ENCODE peak calls at places on chromosomes 11 and 22, in six cellular contexts. C is right lobe of liver, J is upper lobe of right lung, F is fibroblast of lung, I is cardiac muscle cell, Y is heart left ventricle. U is an unnamed sample. For H3K9me3 and H3K4me1, the result is how much of the 10 kb centered on the place peaks cover.

GRCh38 chr22:40001800-40002577 is 7.2 kb downstream of the FAM83F start:
- DNase-seq in Y (no peak), F (no peak), J (no peak), C (no peak), I (no peak), U (no peak)

GRCh38 chr22:45999379-45999971 is 22.5 kb upstream of the WNT7B start:
- DNase-seq in F (no peak), C (peak), I (no peak), J (peak), Y (no peak), U (no peak)

GRCh38 chr22:23229646-23230045 is 49.3 kb downstream of the BCR start:
- DNase-seq in I (no peak), F (no peak), Y (no peak), J (no peak), C (no peak), U (no peak)

GRCh38 chr11:126282361-126282741 is 542 bp upstream of the TIRAP start:
- DNase-seq in I (peak), Y (peak), F (peak), C (peak), J (peak), U (peak)

GRCh38 chr22:17396531-17396930 is 27.3 kb downstream of the CECR2 start:
- DNase-seq in I (no peak), Y (no peak), C (no peak), F (no peak), J (no peak), U (no peak)

GRCh38 chr11:93020248-93021088 is 51.0 kb downstream of the MTNR1B start:
- DNase-seq in F (peak), J (no peak), I (no peak), C (no peak), Y (no peak), U (peak)

GRCh38 chr11:74004694-74005615 is 3.9 kb downstream of the UCP3 start:
- DNase-seq in F (no peak), J (no peak), I (no peak), Y (no peak), C (no peak), U (no peak)

GRCh38 chr22:30121988-30122387 is 41.7 kb downstream of the HORMAD2 start:
- DNase-seq in J (no peak), F (no peak), C (no peak), Y (no peak), I (no peak), U (no peak)

GRCh38 chr22:23190526-23190925 is 10.2 kb downstream of the BCR start:
- DNase-seq in Y (no peak), F (no peak), J (no peak), I (no peak), C (no peak), U (no peak)

GRCh38 chr11:1163321-1163910 is 5.7 kb downstream of the MUC5AC start:
- DNase-seq in J (peak), I (no peak), C (peak), Y (peak), F (no peak), U (no peak)

GRCh38 chr22:27504854-27505253 is 296.7 kb downstream of the MN1 start:
- DNase-seq in F (no peak), Y (no peak), I (no peak), C (no peak), J (no peak), U (no peak)

GRCh38 chr11:3074912-3075589 is 17.8 kb upstream of the CARS1 start:
- DNase-seq in I (no peak), J (no peak), C (no peak), Y (peak), F (no peak), U (no peak)

GRCh38 chr11:5712507-5712906 is 22.9 kb downstream of the TRIM22 start:
- DNase-seq in I (no peak), J (no peak), F (no peak), Y (no peak), C (no peak), U (no peak)

GRCh38 chr11:125591659-125592304 is 870 bp upstream of the STT3A start:
- DNase-seq in C (peak), I (peak), Y (peak), F (peak), J (peak), U (peak)

GRCh38 chr11:128579790-128580504 is 7.4 kb downstream of the ETS1 start:
- DNase-seq in Y (no peak), I (no peak), F (no peak), C (no peak), J (no peak), U (no peak)

GRCh38 chr11:2581151-2581930 is 118.5 kb downstream of the KCNQ1OT1 start:
- DNase-seq in Y (peak), I (no peak), C (peak), J (peak), F (no peak), U (no peak)

GRCh38 chr11:34651551-34651950 is 30.7 kb downstream of the EHF start:
- DNase-seq in C (no peak), I (peak), Y (no peak), F (peak), J (no peak), U (no peak)

GRCh38 chr11:13008625-13009475 is at the start of gene RASSF10:
- DNase-seq in C (peak), I (peak), J (peak), Y (peak), F (peak), U (peak)

GRCh38 chr22:35218079-35218478 is 39.2 kb upstream of the HMGXB4 start:
- DNase-seq in F (peak), I (no peak), J (no peak), Y (no peak), C (no peak), U (no peak)

GRCh38 chr11:126920833-126921232 is 79.7 kb downstream of the KIRREL3 start:
- DNase-seq in J (no peak), I (no peak), C (no peak), Y (no peak), F (no peak), U (no peak)

GRCh38 chr11:13685461-13686108 is 17.1 kb downstream of the FAR1 start:
- DNase-seq in Y (no peak), J (no peak), F (peak), I (no peak), C (no peak), U (no peak)

GRCh38 chr11:77672276-77672675 is 34.7 kb upstream of the CLNS1A start:
- DNase-seq in C (no peak), I (no peak), J (no peak), Y (peak), F (peak), U (no peak)

GRCh38 chr11:116510886-116511650 is 261.7 kb downstream of the BUD13 start:
- DNase-seq in I (no peak), Y (no peak), J (no peak), F (no peak), C (no peak), U (no peak)

GRCh38 chr11:70573701-70574151 is 175.4 kb downstream of the CTTN start:
- DNase-seq in J (peak), Y (no peak), F (no peak), I (no peak), C (no peak), U (no peak)

GRCh38 chr11:70575396-70576060 is 177.2 kb downstream of the CTTN start:
- DNase-seq in C (no peak), J (peak), Y (peak), F (no peak), I (no peak), U (no peak)

GRCh38 chr11:70572974-70573260 is 174.6 kb downstream of the CTTN start:
- DNase-seq in I (no peak), F (no peak), C (no peak), Y (no peak), J (peak), U (no peak)

GRCh38 chr11:70577258-70577603 is 178.9 kb downstream of the CTTN start:
- DNase-seq in J (peak), F (no peak), Y (peak), I (no peak), C (no peak), U (no peak)

GRCh38 chr11:70574725-70575347 is 176.5 kb downstream of the CTTN start:
- DNase-seq in Y (no peak), I (no peak), C (no peak), F (no peak), J (peak), U (no peak)
- H3K9me3 ChIP-seq in Y (under half), I (under half), C (under half), F (under half), J (under half), U (under half)

GRCh38 chr11:64848779-64849599 is 4.5 kb upstream of the CDC42BPG start:
- DNase-seq in F (no peak), C (peak), Y (no peak), J (no peak), I (no peak), U (no peak)
- H3K4me1 ChIP-seq in F (under half), C (under half), Y (half or more), J (half or more), I (under half), U (under half)

GRCh38 chr11:58727415-58727797 is 4.3 kb downstream of the GLYAT start:
- DNase-seq in I (no peak), Y (no peak), C (no peak), J (no peak), F (no peak), U (no peak)
- H3K9me3 ChIP-seq in I (under half), Y (under half), C (under half), J (under half), F (under half), U (under half)

GRCh38 chr11:61009392-61010275 is 38.2 kb downstream of the CD6 start:
- DNase-seq in C (no peak), F (no peak), Y (no peak), J (no peak), I (no peak), U (no peak)

GRCh38 chr11:61007971-61008896 is 36.8 kb downstream of the CD6 start:
- DNase-seq in J (no peak), Y (no peak), C (peak), F (no peak), I (peak), U (no peak)

GRCh38 chr11:61008971-61009370 is 37.5 kb downstream of the CD6 start:
- DNase-seq in C (no peak), F (no peak), J (no peak), I (no peak), Y (no peak), U (no peak)

GRCh38 chr11:61004841-61005240 is 33.4 kb downstream of the CD6 start:
- DNase-seq in C (peak), I (no peak), F (peak), Y (no peak), J (no peak), U (peak)

GRCh38 chr11:61007383-61007970 is 36.0 kb downstream of the CD6 start:
- DNase-seq in Y (no peak), J (peak), I (peak), C (peak), F (no peak), U (no peak)
- H3K4me1 ChIP-seq in Y (under half), J (under half), I (under half), C (under half), F (under half), U (under half)

U was measured in SJCRH30.